ENCODE peak calls at places on chromosome 1, in four cellular contexts. X is IMR-90, C is mesendoderm, P is neuronal stem cell. H is an unnamed sample.

GRCh38 chr1:244065063-244065788 is 14.1 kb downstream of the ZBTB18 start:
- DNase-seq in X (peak), P (no peak), C (no peak), H (no peak)

GRCh38 chr1:26016258-26016943 is 5.2 kb upstream of the EXTL1 start:
- DNase-seq in P (no peak), X (peak), C (no peak), H (peak)

GRCh38 chr1:76901158-76901767 is 34.0 kb downstream of the ST6GALNAC5 start:
- DNase-seq in P (peak), X (peak), C (peak), H (peak)

GRCh38 chr1:152426731-152427130 is 12.7 kb upstream of the CRNN start:
- DNase-seq in C (no peak), X (no peak), P (no peak), H (no peak)

GRCh38 chr1:9249534-9250335 is 15.2 kb downstream of the H6PD start:
- DNase-seq in P (peak), X (peak), C (peak), H (no peak)

GRCh38 chr1:184805667-184806295 is 51.1 kb upstream of the EDEM3 start:
- DNase-seq in P (peak), C (peak), X (peak), H (peak)

GRCh38 chr1:202367200-202367742 is 18.8 kb downstream of the PPP1R12B start:
- DNase-seq in C (no peak), X (peak), P (no peak), H (no peak)

GRCh38 chr1:213154056-213154677 is 103.1 kb downstream of the RPS6KC1 start:
- DNase-seq in C (no peak), P (no peak), X (no peak), H (no peak)

GRCh38 chr1:46489638-46490602 is at the start of gene DMBX1:
- DNase-seq in P (no peak), C (peak), X (no peak), H (peak)

GRCh38 chr1:92211166-92211565 is 6.5 kb upstream of the C1orf146 start:
- DNase-seq in P (no peak), X (peak), C (no peak), H (no peak)

GRCh38 chr1:44714944-44715571 is 15.9 kb downstream of the RNU5D-1 start:
- DNase-seq in X (peak), P (peak), C (peak), H (peak)

GRCh38 chr1:232456720-232457119 is 173.2 kb downstream of the SIPA1L2 start:
- DNase-seq in P (no peak), X (no peak), C (no peak), H (no peak)

GRCh38 chr1:25786887-25787286 is 13.1 kb upstream of the SELENON start:
- DNase-seq in P (no peak), C (no peak), X (peak), H (no peak)

GRCh38 chr1:39721664-39722063 is 17.0 kb upstream of the PPIE start:
- DNase-seq in P (no peak), X (no peak), C (no peak), H (no peak)

GRCh38 chr1:22412932-22413727 is 38.5 kb upstream of the ZBTB40 start:
- DNase-seq in X (peak), P (no peak), C (peak), H (peak)

GRCh38 chr1:234609528-234610042 is 393 bp downstream of the IRF2BP2 start:
- DNase-seq in P (no peak), X (no peak), C (no peak), H (no peak)
- H3K18ac ChIP-seq in P (peak), X (no peak), C (peak), H (peak)

DNA sequence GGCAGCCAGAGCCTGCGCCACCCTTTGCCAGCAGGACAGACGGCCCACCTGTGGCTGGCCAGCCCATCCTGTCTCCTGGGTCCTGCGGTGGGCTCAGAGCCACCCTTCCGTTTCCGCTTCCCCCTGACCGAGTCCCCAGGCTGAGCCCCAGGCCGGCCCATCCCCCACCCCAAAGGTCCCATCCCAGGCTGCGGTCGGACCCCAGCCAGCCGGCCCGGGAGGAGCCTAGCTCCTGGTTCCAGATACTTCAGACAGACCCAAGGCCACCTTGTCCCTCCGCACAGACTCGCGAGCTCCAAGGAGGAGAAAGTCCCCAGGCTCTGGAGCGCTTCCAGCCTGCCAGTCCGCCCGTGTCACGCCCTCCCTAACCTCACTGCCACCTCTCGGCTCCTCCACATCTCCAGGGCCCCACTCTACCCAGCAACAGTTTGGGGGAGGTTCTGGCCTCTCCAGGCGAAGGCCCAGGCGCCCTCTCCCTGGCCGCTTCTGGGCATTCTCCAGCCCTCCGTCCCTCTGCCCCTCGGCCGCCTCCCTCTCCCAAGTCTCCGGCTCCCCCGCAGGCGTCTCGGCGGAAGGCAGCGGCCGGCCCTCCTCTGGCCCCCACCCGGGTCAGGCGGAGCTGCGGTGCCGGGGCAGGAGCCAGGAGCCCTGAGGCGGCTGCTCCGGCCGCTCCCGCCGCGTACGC is 845 bp downstream of the LRRN2 start:
- DNase-seq in P (no peak), C (peak), X (no peak), H (peak)
- H4K8ac ChIP-seq in P (peak), C (no peak), X (no peak), H (peak)

GRCh38 chr1:229138066-229138465 is 132.8 kb upstream of the RAB4A start:
- DNase-seq in P (no peak), X (peak), C (no peak), H (peak)

GRCh38 chr1:229137274-229137673 is 133.6 kb upstream of the RAB4A start:
- DNase-seq in X (no peak), P (no peak), C (no peak), H (no peak)

GRCh38 chr1:229141271-229141670 is 129.6 kb upstream of the RAB4A start:
- DNase-seq in C (no peak), P (no peak), X (no peak), H (no peak)

GRCh38 chr1:229140018-229140417 is 130.9 kb upstream of the RAB4A start:
- DNase-seq in C (no peak), P (no peak), X (no peak), H (no peak)

GRCh38 chr1:229139320-229139719 is 131.6 kb upstream of the RAB4A start:
- DNase-seq in P (no peak), X (no peak), C (no peak), H (peak)
- H3K18ac ChIP-seq in P (no peak), X (no peak), C (no peak), H (no peak)

DNA sequence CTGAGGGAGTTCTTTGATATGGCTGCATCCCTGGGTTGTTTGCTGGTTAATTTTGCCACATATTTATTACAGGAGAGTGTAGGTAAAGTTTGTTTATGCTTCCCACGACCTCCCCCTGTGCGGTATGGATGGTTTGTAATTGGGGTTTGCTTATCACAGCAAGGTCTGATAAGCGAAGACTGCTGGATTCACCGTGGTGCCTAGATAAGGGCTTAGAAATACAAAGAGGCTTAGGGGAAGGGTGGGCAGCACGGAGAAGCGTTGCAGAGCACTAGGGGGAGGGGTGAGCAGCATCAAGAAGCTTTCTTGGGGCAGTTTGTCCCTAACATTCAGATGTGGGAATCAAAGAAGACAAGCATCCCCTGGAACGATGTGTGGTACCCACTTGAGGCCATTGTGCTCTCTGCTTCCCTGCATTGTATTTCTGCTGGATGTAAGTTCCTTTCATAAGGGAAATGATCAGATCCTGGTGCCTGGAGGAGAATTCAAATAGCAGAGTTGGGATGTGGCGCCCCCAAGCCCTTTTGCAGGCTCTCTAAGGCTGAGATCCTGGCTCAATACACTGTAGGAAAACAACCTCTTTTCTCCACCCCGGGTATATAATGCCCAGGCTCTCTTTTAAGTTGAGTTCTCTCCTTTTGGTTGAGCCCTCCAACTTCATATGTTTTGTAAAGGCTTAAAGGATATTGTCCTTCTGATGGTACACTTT is 598.1 kb upstream of the ADGRL4 start:
- DNase-seq in P (no peak), C (peak), X (no peak), H (no peak)
- H4K8ac ChIP-seq in P (no peak), C (no peak), X (no peak), H (no peak)

H was measured in mesenchymal stem cell.